ENCODE peak calls at places on chromosomes 2 and 18, in six cellular contexts. R is HTR-8/SVneo, C is adrenal gland, Q is NCI-H226, B is renal cortical epithelial cell, M is fibroblast of lung. A is an unnamed sample.

GRCh38 chr2:76180676-76181075 is 470.0 kb upstream of the GCFC2 start:
- DNase-seq in C (no peak), Q (no peak), B (peak), M (no peak), R (no peak), A (peak)

GRCh38 chr2:205657579-205657978 is 24.7 kb upstream of the NRP2 start:
- DNase-seq in C (no peak), M (peak), R (no peak), B (no peak), Q (no peak), A (no peak)

GRCh38 chr2:104793971-104794370 is 59.9 kb upstream of the POU3F3 start:
- DNase-seq in M (peak), R (no peak), B (no peak), C (no peak), Q (no peak), A (no peak)

GRCh38 chr2:44479127-44479887 is 117.6 kb downstream of the CAMKMT start:
- DNase-seq in R (peak), C (peak), Q (peak), B (peak), M (peak), A (peak)

GRCh38 chr2:25215948-25216679 is 47.7 kb upstream of the POMC start:
- DNase-seq in C (peak), M (peak), B (no peak), Q (no peak), R (no peak), A (no peak)

GRCh38 chr18:31661965-31662364 is 22.4 kb downstream of the B4GALT6 start:
- DNase-seq in M (peak), C (no peak), B (peak), Q (peak), R (no peak), A (peak)

GRCh38 chr2:238593236-238593635 is 166.5 kb downstream of the ASB1 start:
- DNase-seq in C (no peak), B (no peak), R (no peak), M (no peak), Q (no peak), A (no peak)

GRCh38 chr18:21907451-21907850 is 166.9 kb downstream of the MIB1 start:
- DNase-seq in B (no peak), C (no peak), Q (no peak), R (no peak), M (no peak), A (no peak)

GRCh38 chr2:142170847-142171246 is 40.0 kb upstream of the LRP1B start:
- DNase-seq in M (no peak), Q (no peak), B (peak), C (no peak), R (no peak), A (no peak)

GRCh38 chr2:218022851-218023530 is 20.2 kb upstream of the TNS1 start:
- DNase-seq in M (no peak), B (no peak), R (no peak), C (peak), Q (no peak), A (no peak)

GRCh38 chr18:5309888-5310470 is 14.5 kb upstream of the ZBTB14 start:
- DNase-seq in R (no peak), M (no peak), C (no peak), B (no peak), Q (no peak), A (no peak)